ENCODE peak calls at places on chromosomes 2 and 18, in four cellular contexts. Y is mesendoderm, B is H9, K is H1. U is an unnamed sample.

GRCh38 chr18:48743046-48743445 is 204.2 kb downstream of the CTIF start:
- DNase-seq in K (no peak), B (no peak), Y (no peak), U (peak)

GRCh38 chr2:237322564-237322963 is 91.4 kb downstream of the COL6A3 start:
- DNase-seq in Y (peak), B (peak), K (peak), U (no peak)

GRCh38 chr2:112204411-112204810 is 50.4 kb downstream of the ZC3H8 start:
- DNase-seq in Y (peak), K (no peak), B (no peak), U (peak)

GRCh38 chr2:62477573-62477972 is 28.4 kb downstream of the TMEM17 start:
- DNase-seq in B (no peak), K (no peak), Y (peak), U (no peak)

GRCh38 chr2:235729182-235729929 is 235.5 kb downstream of the AGAP1 start:
- DNase-seq in Y (no peak), B (no peak), K (no peak), U (no peak)

GRCh38 chr2:21772624-21773023 is 648.9 kb downstream of the TDRD15 start:
- DNase-seq in Y (no peak), K (no peak), B (no peak), U (peak)

GRCh38 chr18:3029215-3029972 is 16.4 kb upstream of the LPIN2 start:
- DNase-seq in K (no peak), B (no peak), Y (no peak), U (peak)

GRCh38 chr2:96876036-96876810 is 6.3 kb upstream of the SEMA4C start:
- DNase-seq in B (peak), K (no peak), Y (peak), U (peak)

GRCh38 chr18:23730850-23731249 is 41.6 kb downstream of the LAMA3 start:
- DNase-seq in K (no peak), B (no peak), Y (no peak), U (no peak)

GRCh38 chr18:2978626-2979025 is 34.3 kb downstream of the LPIN2 start:
- DNase-seq in K (no peak), B (no peak), Y (no peak), U (peak)

GRCh38 chr2:1925516-1925915 is 181.2 kb upstream of the PXDN start:
- DNase-seq in Y (no peak), K (no peak), B (no peak), U (no peak)

GRCh38 chr2:65013776-65014175 is 24.6 kb downstream of the SLC1A4 start:
- DNase-seq in K (no peak), Y (no peak), B (no peak), U (no peak)

GRCh38 chr2:102074167-102074778 is 68.3 kb upstream of the IL1R1 start:
- DNase-seq in Y (peak), B (no peak), K (no peak), U (no peak)

GRCh38 chr2:101622210-101622609 is 75.3 kb upstream of the MAP4K4 start:
- DNase-seq in K (no peak), B (no peak), Y (peak), U (no peak)

GRCh38 chr2:69948032-69948962 is 13.1 kb downstream of the ASPRV1 start:
- DNase-seq in Y (no peak), B (no peak), K (no peak), U (no peak)

GRCh38 chr2:150325656-150326055 is 161.8 kb downstream of the RND3 start:
- DNase-seq in B (no peak), K (no peak), Y (no peak), U (peak)

GRCh38 chr2:84940088-84940470 is 30.9 kb upstream of the KCMF1 start:
- DNase-seq in Y (no peak), K (no peak), B (no peak), U (no peak)

DNA sequence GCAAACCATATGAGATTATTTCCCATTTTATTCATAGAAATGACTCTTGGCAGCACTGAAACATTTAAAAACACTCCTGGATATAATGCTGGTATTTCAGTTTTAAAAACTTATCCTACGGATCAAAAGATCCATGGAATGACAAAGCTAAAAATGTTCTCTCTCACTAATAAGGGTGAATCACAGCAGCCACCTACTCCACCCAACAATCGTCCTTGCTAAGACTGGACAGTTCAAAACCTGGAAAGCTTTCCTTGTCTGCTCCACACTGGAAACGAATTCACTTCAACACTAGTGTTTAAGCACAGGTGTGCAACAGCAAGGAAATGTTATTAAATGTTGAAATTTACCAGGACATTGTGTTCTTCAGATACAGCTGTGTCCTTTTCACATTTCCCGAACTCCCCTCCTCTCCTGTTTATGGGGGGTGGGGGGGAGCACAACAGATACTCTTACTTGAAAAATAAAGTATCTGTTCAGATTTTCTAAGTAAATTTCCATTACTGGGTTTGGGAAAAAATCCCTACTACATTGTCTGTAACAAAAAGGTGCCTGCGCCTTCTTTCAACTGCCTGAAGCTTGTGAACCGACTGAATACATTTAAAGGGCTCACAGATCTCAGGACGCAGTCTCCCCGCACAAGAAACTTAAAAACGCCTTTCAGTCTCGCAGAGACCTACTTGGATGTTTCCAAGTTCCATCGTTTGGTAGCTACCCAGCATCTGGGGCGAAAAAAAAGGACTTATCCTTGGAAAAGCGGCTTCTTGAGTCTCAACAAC is 1.4 kb downstream of the YWHAQ start:
- DNase-seq in B (no peak), K (no peak), Y (no peak), U (peak)
- H4K5ac ChIP-seq in B (no peak), K (peak), Y (no peak), U (peak)

GRCh38 chr2:124538549-124538948 is 513.5 kb downstream of the CNTNAP5 start:
- DNase-seq in Y (no peak), K (no peak), B (no peak), U (no peak)

GRCh38 chr2:124542932-124543640 is 518.0 kb downstream of the CNTNAP5 start:
- DNase-seq in B (no peak), K (no peak), Y (no peak), U (no peak)

GRCh38 chr2:124540805-124541204 is 515.7 kb downstream of the CNTNAP5 start:
- DNase-seq in B (no peak), Y (no peak), K (no peak), U (no peak)
- H4K5ac ChIP-seq in B (no peak), Y (no peak), K (no peak), U (no peak)

GRCh38 chr2:130319536-130319935 is 23.2 kb upstream of the IMP4 start:
- DNase-seq in K (no peak), B (no peak), Y (no peak), U (no peak)

GRCh38 chr2:130318906-130319305 is 23.8 kb upstream of the IMP4 start:
- DNase-seq in B (no peak), Y (no peak), K (no peak), U (no peak)

GRCh38 chr2:130310881-130311280 is 31.8 kb upstream of the IMP4 start:
- DNase-seq in B (no peak), K (no peak), Y (no peak), U (no peak)

GRCh38 chr2:130316596-130316995 is 26.1 kb upstream of the IMP4 start:
- DNase-seq in Y (no peak), B (no peak), K (no peak), U (no peak)

DNA sequence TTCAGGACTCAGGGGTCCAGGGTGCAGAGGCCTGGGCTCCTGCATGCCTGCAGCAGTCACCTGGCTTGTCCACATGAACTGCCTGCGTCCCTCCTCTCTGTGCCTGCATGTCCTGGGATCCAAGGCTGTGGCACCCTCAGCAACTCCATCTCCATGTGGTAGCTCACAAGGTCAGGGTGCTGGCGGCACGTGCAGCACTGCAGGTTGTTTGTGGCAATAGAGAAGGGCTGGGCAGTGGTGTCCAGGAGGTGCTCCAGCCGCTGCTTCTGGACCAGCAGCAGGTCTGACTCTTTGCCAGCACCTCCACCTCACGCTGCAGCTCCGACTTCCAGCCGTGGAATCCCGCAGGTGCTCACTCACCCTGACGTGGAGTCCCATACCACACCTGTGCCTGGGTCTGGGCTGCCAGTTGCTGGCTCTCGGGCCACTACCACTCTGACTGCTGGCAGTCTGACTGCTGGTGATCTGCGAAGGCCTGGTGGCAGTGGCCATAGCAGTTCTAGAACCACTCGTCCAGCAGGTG is 28.8 kb upstream of the IMP4 start:
- DNase-seq in Y (no peak), B (no peak), K (no peak), U (no peak)
- H4K5ac ChIP-seq in Y (no peak), B (no peak), K (no peak), U (no peak)

GRCh38 chr2:173205375-173205774 is 129.7 kb downstream of the MAP3K20 start:
- DNase-seq in K (no peak), B (no peak), Y (no peak), U (peak)

GRCh38 chr2:173213181-173213580 is 137.5 kb downstream of the MAP3K20 start:
- DNase-seq in K (no peak), B (no peak), Y (no peak), U (no peak)

GRCh38 chr2:173214213-173214612 is 138.6 kb downstream of the MAP3K20 start:
- DNase-seq in Y (no peak), K (no peak), B (no peak), U (no peak)

GRCh38 chr2:173215316-173215715 is 139.4 kb upstream of the CDCA7 start:
- DNase-seq in K (no peak), B (no peak), Y (no peak), U (no peak)

GRCh38 chr2:173210270-173211196 is 134.9 kb downstream of the MAP3K20 start:
- DNase-seq in Y (peak), B (peak), K (peak), U (peak)
- H4K5ac ChIP-seq in Y (no peak), B (no peak), K (no peak), U (peak)

DNA sequence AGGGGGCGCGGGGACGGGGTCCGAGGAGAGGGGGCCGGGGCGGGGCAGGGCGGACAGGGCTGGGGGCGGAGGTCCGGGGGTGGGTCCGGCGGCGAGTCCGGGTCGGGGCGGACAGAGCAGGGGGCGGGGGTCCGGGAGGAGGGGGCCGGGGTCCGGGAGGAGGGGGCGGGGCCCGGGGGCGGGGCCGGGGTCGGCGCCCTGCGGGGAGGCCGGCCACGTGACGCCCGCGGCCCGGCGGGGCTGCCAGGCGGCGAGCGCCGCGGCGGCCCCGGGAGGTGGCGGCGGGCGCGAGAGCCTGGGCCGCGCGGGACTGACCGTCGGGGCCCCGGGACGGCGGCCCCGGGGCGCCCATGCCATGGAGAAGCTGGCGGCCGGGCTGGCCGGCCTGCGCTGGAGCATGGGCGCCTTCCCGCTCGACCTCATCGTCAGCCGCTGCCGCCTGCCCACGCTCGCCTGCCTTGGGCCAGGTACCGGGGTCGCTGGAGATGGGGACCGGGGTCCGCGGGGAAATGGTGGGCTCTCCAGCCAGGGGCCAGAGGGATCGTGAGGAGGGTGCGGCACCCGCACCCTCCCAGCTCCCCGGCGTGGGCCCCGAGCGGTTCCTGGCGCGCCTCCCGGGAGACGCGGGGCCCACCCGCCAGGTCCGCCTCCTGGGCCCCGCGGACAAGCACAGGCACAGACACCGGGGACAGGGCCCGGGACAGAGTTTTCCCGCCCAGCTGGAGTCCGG is at the start of gene GAREM2:
- DNase-seq in Y (no peak), B (peak), K (no peak), U (no peak)
- H4K5ac ChIP-seq in Y (no peak), B (no peak), K (no peak), U (no peak)

GRCh38 chr2:221608442-221608841 is 36.3 kb upstream of the EPHA4 start:
- DNase-seq in B (no peak), K (no peak), Y (no peak), U (no peak)
- H4K5ac ChIP-seq in B (no peak), K (no peak), Y (no peak), U (no peak)